ENCODE peak calls at places on chromosomes 11 and 22, in seven cellular contexts. U is adrenal gland, P is gastrocnemius medialis, Q is HCT116, H is colonic mucosa, Y is kidney, I is lung. K is an unnamed sample.

GRCh38 chr11:820655-821512 is 2.2 kb downstream of the PNPLA2 start:
- DNase-seq in Q (no peak), U (peak), H (peak), P (peak), I (peak), Y (peak), K (no peak)

GRCh38 chr11:13760115-13760514 is 91.6 kb downstream of the FAR1 start:
- DNase-seq in Q (no peak), U (no peak), I (no peak), Y (no peak), P (no peak), H (no peak), K (no peak)

GRCh38 chr22:25038239-25038638 is 85.7 kb downstream of the KIAA1671 start:
- DNase-seq in U (no peak), I (no peak), Y (no peak), P (no peak), Q (no peak), H (no peak), K (no peak)

GRCh38 chr22:21590809-21591641 is 23.5 kb downstream of the UBE2L3 start:
- DNase-seq in I (no peak), P (no peak), H (no peak), U (no peak), Y (no peak), Q (no peak), K (peak)

GRCh38 chr11:31199403-31199802 is 170.1 kb downstream of the DCDC1 start:
- DNase-seq in U (no peak), I (no peak), P (no peak), Y (no peak), H (no peak), Q (no peak), K (no peak)

GRCh38 chr11:119205080-119205479 is 1.1 kb upstream of the CBL start:
- DNase-seq in H (no peak), U (no peak), P (peak), I (no peak), Y (peak), Q (no peak), K (no peak)

GRCh38 chr11:73200256-73200655 is 17.8 kb upstream of the P2RY2 start:
- DNase-seq in Q (no peak), I (no peak), Y (no peak), H (no peak), U (no peak), P (peak), K (no peak)

GRCh38 chr11:101428918-101429317 is 154.9 kb downstream of the TRPC6 start:
- DNase-seq in H (no peak), I (no peak), Y (no peak), P (no peak), U (no peak), Q (peak), K (no peak)

GRCh38 chr11:132008872-132009271 is 638.5 kb downstream of the NTM start:
- DNase-seq in H (no peak), P (no peak), U (no peak), I (no peak), Y (no peak), Q (no peak), K (no peak)

GRCh38 chr22:35477911-35478582 is 62.6 kb upstream of the RASD2 start:
- DNase-seq in Q (peak), I (no peak), P (peak), U (peak), H (peak), Y (peak), K (no peak)

GRCh38 chr22:20761536-20761935 is 12.4 kb upstream of the SERPIND1 start:
- DNase-seq in I (no peak), U (no peak), Q (no peak), Y (no peak), P (no peak), H (no peak), K (no peak)

GRCh38 chr11:95762513-95762912 is 27.1 kb downstream of the FAM76B start:
- DNase-seq in P (no peak), H (no peak), Q (no peak), I (no peak), Y (no peak), U (no peak), K (no peak)

GRCh38 chr11:72625746-72626636 is 48.2 kb downstream of the PDE2A start:
- DNase-seq in Y (no peak), I (no peak), Q (no peak), U (peak), P (no peak), H (peak), K (no peak)

GRCh38 chr11:125378596-125378995 is 117.5 kb downstream of the FEZ1 start:
- DNase-seq in Q (no peak), H (no peak), P (no peak), Y (peak), I (no peak), U (no peak), K (no peak)

GRCh38 chr22:39283312-39284141 is 35.9 kb downstream of the RPL3 start:
- DNase-seq in I (peak), H (no peak), Q (no peak), Y (peak), U (peak), P (peak), K (peak)

GRCh38 chr11:72561856-72562255 is 112.4 kb downstream of the PDE2A start:
- DNase-seq in P (no peak), Q (no peak), H (no peak), I (no peak), Y (no peak), U (no peak), K (no peak)

GRCh38 chr11:44979536-44980399 is 29.1 kb upstream of the TP53I11 start:
- DNase-seq in H (peak), P (no peak), U (peak), Q (peak), Y (peak), I (peak), K (no peak)

GRCh38 chr11:12587333-12587997 is 86.8 kb upstream of the TEAD1 start:
- DNase-seq in H (no peak), P (no peak), Y (no peak), Q (no peak), I (no peak), U (no peak), K (no peak)

GRCh38 chr11:531826-532511 is 3.4 kb downstream of the HRAS start:
- DNase-seq in I (no peak), Y (no peak), H (no peak), Q (no peak), P (no peak), U (no peak), K (no peak)

GRCh38 chr22:49678842-49679170 is 148.9 kb downstream of the BRD1 start:
- DNase-seq in P (no peak), I (no peak), Y (no peak), H (no peak), U (no peak), Q (no peak), K (no peak)

GRCh38 chr11:67996622-67997459 is 7.1 kb downstream of the UNC93B1 start:
- DNase-seq in U (peak), P (no peak), I (peak), H (peak), Y (peak), Q (peak), K (no peak)

GRCh38 chr11:121810291-121810690 is 305.7 kb downstream of the BLID start:
- DNase-seq in H (no peak), Q (no peak), I (no peak), P (no peak), Y (no peak), U (no peak), K (no peak)

GRCh38 chr22:31496735-31497146 is 405 bp downstream of the SFI1 start:
- DNase-seq in Q (no peak), Y (peak), U (peak), P (no peak), I (no peak), H (peak), K (no peak)

GRCh38 chr11:20353829-20354434 is 9.6 kb upstream of the HTATIP2 start:
- DNase-seq in I (no peak), Q (peak), U (peak), H (no peak), Y (no peak), P (no peak), K (peak)

GRCh38 chr22:46303347-46303965 is 6.8 kb downstream of the GTSE1 start:
- DNase-seq in U (no peak), Q (no peak), Y (no peak), H (no peak), P (no peak), I (no peak), K (no peak)

GRCh38 chr11:6627762-6628241 is 8.6 kb upstream of the TPP1 start:
- DNase-seq in H (no peak), U (no peak), I (no peak), Y (no peak), P (no peak), Q (no peak), K (no peak)

GRCh38 chr11:24406980-24407379 is 89.9 kb upstream of the LUZP2 start:
- DNase-seq in Y (no peak), U (no peak), P (no peak), I (no peak), Q (no peak), H (no peak), K (no peak)

GRCh38 chr22:43634316-43634715 is 177.8 kb downstream of the EFCAB6 start:
- DNase-seq in Y (no peak), H (no peak), U (no peak), Q (no peak), P (no peak), I (no peak), K (no peak)

GRCh38 chr11:7021318-7021717 is 1.0 kb downstream of the NLRP14 start:
- DNase-seq in I (no peak), Q (no peak), Y (no peak), H (no peak), P (no peak), U (no peak), K (no peak)

GRCh38 chr11:72568861-72569260 is 105.4 kb downstream of the PDE2A start:
- DNase-seq in H (no peak), P (no peak), U (no peak), Q (no peak), Y (no peak), I (no peak), K (no peak)

GRCh38 chr11:122439911-122440782 is 215.4 kb upstream of the UBASH3B start:
- DNase-seq in P (peak), U (peak), Y (no peak), I (no peak), H (no peak), Q (no peak), K (peak)

GRCh38 chr11:29634248-29634647 is 382.6 kb downstream of the KCNA4 start:
- DNase-seq in U (no peak), Y (no peak), P (no peak), I (no peak), Q (no peak), H (no peak), K (no peak)

GRCh38 chr11:112852141-112852853 is 108.9 kb upstream of the NCAM1 start:
- DNase-seq in H (no peak), I (no peak), Y (no peak), P (no peak), Q (no peak), U (no peak), K (no peak)

GRCh38 chr22:44024288-44024908 is at the start of gene PARVB:
- DNase-seq in U (peak), Y (peak), I (no peak), Q (no peak), H (no peak), P (no peak), K (no peak)

GRCh38 chr11:17399236-17399635 is 10.8 kb upstream of the KCNJ11 start:
- DNase-seq in Q (no peak), Y (no peak), I (no peak), H (no peak), P (no peak), U (no peak), K (no peak)

DNA sequence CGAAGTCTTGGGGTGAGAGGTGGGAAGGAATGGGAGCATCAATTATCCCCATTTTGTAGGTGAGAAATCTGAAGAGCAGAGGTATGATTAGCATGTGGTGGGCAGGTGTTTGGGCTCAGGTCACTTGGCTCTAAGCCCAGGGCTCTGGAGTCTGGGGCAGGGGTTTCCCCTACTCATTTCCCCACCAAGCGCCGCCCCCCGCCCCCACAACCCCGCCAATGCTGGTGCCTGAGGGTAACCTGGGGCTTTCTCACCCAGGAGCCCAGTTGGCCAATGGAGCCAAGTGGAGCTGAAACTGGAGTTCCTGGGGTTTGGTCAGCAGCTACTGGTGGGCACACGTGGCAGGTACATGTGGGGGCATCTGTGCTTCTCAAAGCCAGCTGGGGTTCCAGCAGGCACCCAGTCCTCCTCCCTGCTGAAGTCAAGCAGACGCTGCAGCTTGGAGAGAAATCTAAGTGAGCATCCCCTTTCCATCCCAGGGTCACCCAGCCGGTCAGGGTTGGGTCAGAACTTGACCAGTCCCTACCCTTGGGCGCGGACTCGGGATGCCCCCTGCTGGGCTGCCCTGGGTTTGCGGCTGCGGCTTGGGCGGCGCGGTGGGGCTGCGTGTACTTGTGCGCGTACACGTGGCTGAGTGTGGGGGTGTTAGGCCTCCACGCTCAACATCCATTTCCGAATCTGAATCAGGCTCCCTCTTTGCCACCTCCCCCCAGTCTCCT is 1.6 kb upstream of the CHRM1 start:
- DNase-seq in U (no peak), I (no peak), P (no peak), Q (no peak), H (no peak), Y (peak), K (peak)
- TF ChIP-seq CTCF in U (peak), I (no peak), P (no peak), Q (peak), H (no peak), Y (no peak), K (peak)

DNA sequence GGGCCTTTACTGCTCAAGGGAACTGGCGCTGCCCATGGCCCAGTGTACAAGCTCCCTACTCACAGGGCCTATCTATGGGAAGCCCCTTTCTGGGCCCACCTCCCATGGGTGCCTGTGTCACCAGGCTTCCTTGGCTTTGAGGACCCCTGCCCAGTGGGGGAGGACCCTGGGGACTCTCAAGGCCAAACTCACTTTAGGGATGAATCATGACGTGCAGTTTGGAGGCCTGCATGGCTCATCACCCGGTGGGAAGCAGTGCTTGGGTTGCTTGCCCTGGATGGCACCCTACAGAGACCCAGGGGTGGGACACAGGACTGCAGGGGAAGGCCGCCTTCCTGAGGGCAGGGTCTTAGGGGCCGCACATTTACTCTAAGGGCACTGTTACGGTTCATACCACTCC is 16.5 kb downstream of the KCTD21 start:
- DNase-seq in Y (no peak), P (no peak), I (no peak), H (no peak), Q (no peak), U (no peak), K (no peak)
- H3K27ac ChIP-seq in Y (no peak), P (no peak), I (no peak), H (no peak), Q (no peak), U (peak), K (no peak)

DNA sequence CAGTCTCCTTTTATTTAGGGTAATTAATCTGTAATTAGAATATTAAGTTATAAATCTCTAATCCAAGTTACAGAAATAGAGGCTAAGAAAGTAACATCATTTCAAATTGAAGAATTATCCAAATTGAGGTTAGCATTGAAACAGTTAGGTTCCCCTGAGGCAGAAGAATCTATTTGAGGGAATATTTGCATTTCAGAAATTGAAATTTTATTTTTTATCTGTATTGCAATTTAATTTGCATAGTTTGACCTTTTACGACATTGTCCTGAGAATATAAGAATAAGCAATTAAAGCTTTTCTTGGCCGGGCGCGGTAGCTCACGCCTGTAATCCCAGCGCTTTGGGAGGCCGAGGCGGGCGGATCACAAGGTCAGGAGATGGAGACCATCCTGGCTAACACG is 27.6 kb downstream of the DDIAS start:
- DNase-seq in I (no peak), Q (no peak), H (no peak), U (no peak), Y (no peak), P (no peak), K (no peak)
- H3K4me3 ChIP-seq in I (no peak), Q (no peak), H (no peak), U (no peak), Y (no peak), P (no peak), K (no peak)

GRCh38 chr11:93085097-93085496 is 112.7 kb downstream of the SLC36A4 start:
- DNase-seq in P (no peak), H (no peak), I (no peak), U (no peak), Q (no peak), Y (no peak), K (no peak)

DNA sequence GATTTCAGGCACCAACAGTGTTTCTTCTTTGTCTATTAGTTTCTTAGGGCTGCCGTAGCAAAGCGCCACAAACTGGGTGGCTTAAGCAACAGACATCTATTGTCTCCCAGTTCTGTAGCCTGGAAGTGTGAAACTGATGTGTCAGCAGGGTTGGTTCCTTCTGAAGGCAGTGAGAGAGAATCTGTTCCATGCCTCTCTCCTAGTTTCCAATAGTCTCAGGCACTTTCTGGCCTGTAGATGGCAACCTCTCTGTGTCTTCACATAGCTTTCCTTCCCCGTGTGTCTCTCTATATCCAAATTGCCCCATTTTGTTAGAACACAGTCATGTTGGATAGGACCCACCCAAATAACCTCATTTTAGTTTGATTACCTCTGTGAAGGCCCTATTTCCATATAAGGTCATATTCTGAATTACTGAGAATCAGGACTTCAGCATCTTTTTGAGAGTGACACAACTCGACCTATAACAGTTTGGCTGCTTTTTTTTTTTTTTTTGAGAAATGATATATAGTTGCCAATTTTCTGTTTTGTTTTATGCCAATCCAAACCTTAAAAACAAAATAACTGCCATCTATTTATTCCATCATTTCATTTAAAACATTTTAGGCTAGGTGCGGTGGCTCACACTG is 108.2 kb downstream of the SLC36A4 start:
- DNase-seq in P (no peak), I (no peak), Y (no peak), U (peak), H (peak), Q (peak), K (no peak)
- TF ChIP-seq CTCF in P (no peak), I (no peak), Y (peak), U (peak), H (peak), Q (peak), K (peak)

K was measured in dorsolateral prefrontal cortex.